ENCODE peak calls at places on chromosomes 7 and 10, in nine cellular contexts. F is amniotic stem cell; S is EL; O is K562; J is posterior vena cava; L is anterior cingulate cortex; V is IMR-90; Y is stimulated activated CD8-positive, alpha-beta memory T cell treated with anti-CD3 and anti-CD28 coated beads, Interleukin-15, amount 100 ng/mL, for 4 hours; P is choroid plexus epithelial cell. C is an unnamed sample.

GRCh38 chr7:13742719-13743640 is 246.5 kb downstream of the ETV1 start:
- DNase-seq in F (no peak), S (peak; percentile 22), O (no peak), J (peak; percentile 16), L (no peak), V (peak; percentile 56), Y (no peak), P (peak; percentile 81), C (peak; percentile 33)

GRCh38 chr7:55977831-55978230 is 13.4 kb downstream of the NIPSNAP2 start:
- DNase-seq in F (no peak), S (peak; percentile 74), O (no peak), J (no peak), L (no peak), V (peak; percentile 60), Y (no peak), P (peak; percentile 84), C (peak; percentile 94)

GRCh38 chr7:45080265-45080957 is 8.4 kb downstream of the NACAD start:
- DNase-seq in F (no peak), S (no peak), O (no peak), J (peak; percentile 80), L (no peak), V (no peak), Y (no peak), P (no peak), C (no peak)

GRCh38 chr10:52639652-52640051 is 132.9 kb downstream of the MBL2 start:
- DNase-seq in F (no peak), S (no peak), O (no peak), J (no peak), L (no peak), V (no peak), Y (no peak), P (no peak), C (peak; percentile 55)

GRCh38 chr10:15725603-15726002 is 5.9 kb upstream of the ITGA8 start:
- DNase-seq in F (peak; percentile 55), S (peak; percentile 60), O (peak; percentile 55), J (no peak), L (no peak), V (peak; percentile 67), Y (no peak), P (peak; percentile 82), C (peak; percentile 78)

GRCh38 chr10:115951242-115951641 is 321.8 kb downstream of the GFRA1 start:
- DNase-seq in F (no peak), S (no peak), O (no peak), J (no peak), L (no peak), V (no peak), Y (no peak), P (no peak), C (no peak)

GRCh38 chr7:99248391-99249067 is 24.1 kb upstream of the MYH16 start:
- DNase-seq in F (no peak), S (no peak), O (no peak), J (no peak), L (no peak), V (no peak), Y (no peak), P (no peak), C (no peak)

GRCh38 chr7:147670759-147671158 is 919.8 kb upstream of the C7orf33 start:
- DNase-seq in F (no peak), S (peak; percentile 2), O (no peak), J (peak; percentile 56), L (no peak), V (no peak), Y (no peak), P (no peak), C (no peak)

GRCh38 chr10:72087392-72087968 is 871 bp downstream of the SPOCK2 start:
- DNase-seq in F (no peak), S (no peak), O (no peak), J (no peak), L (no peak), V (no peak), Y (no peak), P (no peak), C (no peak)

GRCh38 chr10:33217854-33218253 is 116.6 kb downstream of the NRP1 start:
- DNase-seq in F (no peak), S (no peak), O (no peak), J (no peak), L (no peak), V (no peak), Y (no peak), P (no peak), C (no peak)

GRCh38 chr7:129607471-129608120 is 3.9 kb upstream of the NRF1 start:
- DNase-seq in F (no peak), S (peak; percentile 37), O (peak; percentile 86), J (no peak), L (no peak), V (no peak), Y (no peak), P (peak; percentile 62), C (peak; percentile 46)

GRCh38 chr10:10394933-10395658 is 622.6 kb upstream of the CELF2 start:
- DNase-seq in F (no peak), S (peak; percentile 1), O (no peak), J (no peak), L (no peak), V (peak; percentile 67), Y (no peak), P (peak; percentile 28), C (no peak)

GRCh38 chr10:11877506-11877905 is 54.4 kb downstream of the PROSER2 start:
- DNase-seq in F (no peak), S (no peak), O (no peak), J (peak; percentile 69), L (no peak), V (no peak), Y (no peak), P (no peak), C (no peak)

GRCh38 chr10:131111474-131112080 is 199.9 kb downstream of the TCERG1L start:
- DNase-seq in F (no peak), S (no peak), O (no peak), J (no peak), L (no peak), V (no peak), Y (no peak), P (no peak), C (no peak)

GRCh38 chr10:71852335-71852937 is 1.4 kb upstream of the PSAP start:
- DNase-seq in F (no peak), S (no peak), O (no peak), J (peak; percentile 82), L (no peak), V (no peak), Y (no peak), P (no peak), C (no peak)

GRCh38 chr10:61211468-61211867 is 241.7 kb downstream of the TMEM26 start:
- DNase-seq in F (no peak), S (peak; percentile 6), O (no peak), J (no peak), L (no peak), V (no peak), Y (no peak), P (peak; percentile 14), C (peak; percentile 11)

GRCh38 chr7:136971776-136972175 is 103.3 kb downstream of the CHRM2 start:
- DNase-seq in F (no peak), S (no peak), O (no peak), J (no peak), L (no peak), V (no peak), Y (no peak), P (no peak), C (no peak)

GRCh38 chr7:123210986-123211385 is 11.2 kb upstream of the SLC13A1 start:
- DNase-seq in F (no peak), S (no peak), O (no peak), J (no peak), L (no peak), V (no peak), Y (no peak), P (peak; percentile 23), C (no peak)

GRCh38 chr7:1555813-1556540 is at the start of gene TMEM184A:
- DNase-seq in F (no peak), S (no peak), O (peak; percentile 44), J (no peak), L (no peak), V (no peak), Y (no peak), P (no peak), C (no peak)